ENCODE peak calls at places on chromosomes 2 and 18, in six cellular contexts. T is ascending aorta, M is midbrain, B is NCI-H2171, Z is PC-9, P is Calu3. V is an unnamed sample.

GRCh38 chr2:50575232-50575631 is 456.7 kb downstream of the NRXN1 start:
- DNase-seq in P (no peak), Z (no peak), B (peak), M (no peak), T (no peak), V (no peak)

GRCh38 chr2:79040967-79041582 is 15.6 kb downstream of the REG3G start:
- DNase-seq in B (no peak), P (no peak), T (no peak), M (no peak), Z (no peak), V (peak)

GRCh38 chr2:133240505-133241230 is 327.6 kb downstream of the NCKAP5 start:
- DNase-seq in B (no peak), P (no peak), T (no peak), M (no peak), Z (no peak), V (no peak)

GRCh38 chr18:46148810-46149209 is 44.6 kb downstream of the HAUS1 start:
- DNase-seq in T (no peak), B (peak), M (peak), P (peak), Z (peak), V (peak)

GRCh38 chr18:79208882-79209281 is 139.7 kb downstream of the ATP9B start:
- DNase-seq in P (no peak), M (no peak), Z (no peak), T (no peak), B (no peak), V (no peak)

GRCh38 chr18:12309683-12310198 is 1.7 kb downstream of the TUBB6 start:
- DNase-seq in Z (no peak), P (no peak), B (no peak), M (no peak), T (no peak), V (no peak)

GRCh38 chr2:23533014-23533730 is 148.2 kb downstream of the KLHL29 start:
- DNase-seq in M (no peak), B (peak), Z (no peak), T (no peak), P (no peak), V (no peak)

GRCh38 chr18:58496937-58497336 is 132.0 kb downstream of the ALPK2 start:
- DNase-seq in Z (no peak), M (no peak), P (peak), T (no peak), B (no peak), V (no peak)

GRCh38 chr2:45220227-45220626 is 211.0 kb upstream of the SIX2 start:
- DNase-seq in P (peak), M (no peak), T (no peak), B (no peak), Z (peak), V (no peak)

GRCh38 chr2:215680605-215681598 is 245.0 kb upstream of the FN1 start:
- DNase-seq in Z (peak), B (no peak), P (peak), M (no peak), T (no peak), V (no peak)

GRCh38 chr2:218829868-218830451 is 1.6 kb downstream of the PRKAG3 start:
- DNase-seq in T (no peak), P (no peak), B (no peak), M (no peak), Z (no peak), V (no peak)

GRCh38 chr2:101831351-101831865 is 133.9 kb downstream of the MAP4K4 start:
- DNase-seq in B (peak), Z (peak), P (peak), M (peak), T (no peak), V (peak)

GRCh38 chr2:233037078-233037477 is 4.6 kb downstream of the NEU2 start:
- DNase-seq in B (no peak), P (no peak), T (no peak), M (no peak), Z (no peak), V (no peak)

GRCh38 chr2:81984969-81985637 is 1680.6 kb upstream of the LRRTM1 start:
- DNase-seq in T (no peak), Z (no peak), M (no peak), P (no peak), B (no peak), V (no peak)

GRCh38 chr2:157229572-157229971 is 27.9 kb upstream of the GALNT5 start:
- DNase-seq in Z (no peak), P (no peak), M (no peak), B (no peak), T (no peak), V (no peak)

GRCh38 chr2:130976591-130977237 is 116.5 kb downstream of the FAM168B start:
- DNase-seq in M (no peak), T (no peak), B (no peak), Z (no peak), P (no peak), V (no peak)

GRCh38 chr18:7177131-7177744 is 53.7 kb upstream of the LRRC30 start:
- DNase-seq in Z (peak), M (peak), B (peak), T (no peak), P (peak), V (peak)

GRCh38 chr2:177474904-177475474 is 82.4 kb downstream of the AGPS start:
- DNase-seq in P (no peak), Z (no peak), T (no peak), M (no peak), B (no peak), V (no peak)

GRCh38 chr2:235936493-235936892 is 231.7 kb downstream of the GBX2 start:
- DNase-seq in T (no peak), Z (no peak), M (no peak), B (no peak), P (no peak), V (no peak)

GRCh38 chr2:225602205-225602604 is 202.7 kb downstream of the NYAP2 start:
- DNase-seq in T (no peak), M (no peak), B (no peak), Z (no peak), P (no peak), V (no peak)

GRCh38 chr2:137873860-137874259 is 90.4 kb upstream of the HNMT start:
- DNase-seq in M (no peak), P (no peak), T (no peak), B (no peak), Z (no peak), V (peak)

GRCh38 chr2:42046819-42047487 is 868 bp upstream of the PKDCC start:
- DNase-seq in P (no peak), M (no peak), B (peak), T (no peak), Z (no peak), V (no peak)

GRCh38 chr2:215451012-215451756 is 15.3 kb upstream of the FN1 start:
- DNase-seq in T (no peak), P (no peak), M (no peak), B (no peak), Z (no peak), V (no peak)

GRCh38 chr2:215419769-215420470 is 15.9 kb downstream of the FN1 start:
- DNase-seq in T (no peak), Z (no peak), M (no peak), B (no peak), P (no peak), V (no peak)

GRCh38 chr2:134657650-134658250 is 61.0 kb downstream of the TMEM163 start:
- DNase-seq in M (no peak), P (peak), Z (peak), T (no peak), B (no peak), V (no peak)

GRCh38 chr2:136058262-136058661 is 59.7 kb downstream of the CXCR4 start:
- DNase-seq in T (no peak), P (no peak), M (no peak), B (no peak), Z (no peak), V (no peak)

GRCh38 chr2:1872602-1873183 is 128.4 kb upstream of the PXDN start:
- DNase-seq in M (no peak), Z (no peak), T (no peak), P (no peak), B (no peak), V (no peak)

GRCh38 chr18:10973579-10974260 is 175.6 kb downstream of the PIEZO2 start:
- DNase-seq in Z (no peak), M (no peak), P (no peak), B (no peak), T (no peak), V (no peak)

GRCh38 chr2:178331474-178332431 is 119.2 kb downstream of the PRKRA start:
- DNase-seq in P (no peak), M (no peak), Z (no peak), B (no peak), T (no peak), V (no peak)

V was measured in T47D.